ENCODE peak calls at places on chromosomes 5 and 9, in eight cellular contexts. H, U, N, K, F, M, B and T are unnamed samples.

GRCh38 chr5:53994148-53994547 is 316.2 kb downstream of the ARL15 start:
- DNase-seq in H (no peak), B (no peak), N (no peak), K (peak), F (no peak), U (peak), M (no peak), T (peak)

GRCh38 chr5:181052928-181053759 is 13.1 kb downstream of the BTNL9 start:
- DNase-seq in U (no peak), H (no peak), N (no peak), B (peak), F (no peak), K (no peak), M (peak), T (no peak)

GRCh38 chr9:93228453-93228852 is 44.5 kb downstream of the WNK2 start:
- DNase-seq in M (no peak), N (no peak), B (no peak), U (no peak), H (no peak), F (no peak), K (no peak), T (no peak)

GRCh38 chr9:101705135-101705661 is 33.2 kb downstream of the GRIN3A start:
- DNase-seq in F (no peak), U (no peak), K (peak), M (peak), H (no peak), N (peak), B (peak), T (no peak)

GRCh38 chr5:170638454-170639220 is 134.8 kb downstream of the KCNIP1 start:
- DNase-seq in U (peak), K (peak), B (peak), N (peak), F (peak), H (peak), M (peak), T (peak)

GRCh38 chr9:86575825-86576488 is 221.7 kb upstream of the TUT7 start:
- DNase-seq in K (no peak), H (no peak), B (no peak), M (no peak), U (no peak), N (no peak), F (no peak), T (no peak)

GRCh38 chr5:30325795-30326194 is 867.7 kb upstream of the CDH6 start:
- DNase-seq in K (no peak), B (no peak), F (no peak), H (no peak), M (no peak), N (no peak), U (no peak), T (no peak)

GRCh38 chr5:1797109-1797800 is 2.4 kb downstream of the MRPL36 start:
- DNase-seq in H (no peak), U (no peak), B (no peak), M (no peak), N (no peak), K (no peak), F (peak), T (no peak)

GRCh38 chr9:35673132-35673997 is at the start of gene CA9:
- DNase-seq in M (no peak), U (no peak), B (no peak), F (no peak), N (no peak), K (no peak), H (no peak), T (no peak)

GRCh38 chr5:127849891-127850290 is 146.7 kb downstream of the CCDC192 start:
- DNase-seq in B (peak), H (peak), M (no peak), K (no peak), U (no peak), F (no peak), N (no peak), T (no peak)

GRCh38 chr5:151758141-151758429 is 346 bp downstream of the ATOX1 start:
- DNase-seq in N (no peak), K (no peak), U (no peak), H (no peak), M (peak), B (peak), F (no peak), T (no peak)

GRCh38 chr5:32217886-32218396 is 43.8 kb upstream of the GOLPH3 start:
- DNase-seq in F (no peak), K (no peak), U (peak), H (peak), B (peak), N (no peak), M (no peak), T (peak)

GRCh38 chr5:75021229-75021628 is 31.1 kb downstream of the GCNT4 start:
- DNase-seq in B (no peak), H (no peak), M (no peak), U (no peak), F (no peak), K (no peak), N (peak), T (no peak)

GRCh38 chr5:177419045-177419444 is 7.4 kb upstream of the GRK6 start:
- DNase-seq in F (no peak), N (peak), B (no peak), U (peak), K (peak), M (no peak), H (no peak), T (peak)

GRCh38 chr5:138685052-138685755 is 68.0 kb upstream of the CTNNA1 start:
- DNase-seq in M (no peak), K (peak), F (no peak), U (no peak), B (no peak), H (no peak), N (no peak), T (peak)

GRCh38 chr9:88189371-88189770 is 51.1 kb upstream of the SPATA31C2 start:
- DNase-seq in N (no peak), U (no peak), M (no peak), H (no peak), B (no peak), K (no peak), F (no peak), T (no peak)

GRCh38 chr9:114351932-114352331 is 22.3 kb downstream of the ORM2 start:
- DNase-seq in F (no peak), U (no peak), K (no peak), M (peak), B (no peak), H (no peak), N (no peak), T (no peak)

GRCh38 chr9:121581775-121582600 is 69.4 kb upstream of the DAB2IP start:
- DNase-seq in M (no peak), K (no peak), B (no peak), N (no peak), U (no peak), H (no peak), F (no peak), T (no peak)

GRCh38 chr5:14187660-14188059 is 44.5 kb downstream of the TRIO start:
- DNase-seq in N (no peak), F (no peak), M (no peak), B (no peak), H (no peak), K (no peak), U (peak), T (no peak)

GRCh38 chr9:32378993-32379729 is 5.3 kb upstream of the ACO1 start:
- DNase-seq in M (no peak), U (peak), B (peak), H (peak), F (no peak), K (peak), N (peak), T (peak)

GRCh38 chr5:171535162-171535561 is 115.7 kb downstream of the FGF18 start:
- DNase-seq in N (no peak), H (no peak), U (no peak), B (no peak), M (no peak), F (no peak), K (no peak), T (no peak)

GRCh38 chr9:91302831-91303230 is 58.9 kb downstream of the AUH start:
- DNase-seq in M (no peak), U (peak), B (no peak), N (no peak), K (peak), F (no peak), H (no peak), T (peak)

GRCh38 chr9:37971107-37971459 is 67.2 kb upstream of the SLC25A51 start:
- DNase-seq in F (no peak), H (no peak), M (peak), B (no peak), K (no peak), N (no peak), U (no peak), T (no peak)

GRCh38 chr9:4048441-4048840 is 251.4 kb downstream of the GLIS3 start:
- DNase-seq in K (peak), U (peak), N (peak), M (no peak), B (peak), F (no peak), H (peak), T (peak)

GRCh38 chr9:99848447-99848846 is 26.8 kb downstream of the NR4A3 start:
- DNase-seq in N (no peak), H (no peak), M (no peak), F (no peak), U (no peak), B (no peak), K (no peak), T (no peak)

GRCh38 chr9:99840061-99840460 is 18.4 kb downstream of the NR4A3 start:
- DNase-seq in F (no peak), B (no peak), M (no peak), N (no peak), U (no peak), H (no peak), K (no peak), T (no peak)

DNA sequence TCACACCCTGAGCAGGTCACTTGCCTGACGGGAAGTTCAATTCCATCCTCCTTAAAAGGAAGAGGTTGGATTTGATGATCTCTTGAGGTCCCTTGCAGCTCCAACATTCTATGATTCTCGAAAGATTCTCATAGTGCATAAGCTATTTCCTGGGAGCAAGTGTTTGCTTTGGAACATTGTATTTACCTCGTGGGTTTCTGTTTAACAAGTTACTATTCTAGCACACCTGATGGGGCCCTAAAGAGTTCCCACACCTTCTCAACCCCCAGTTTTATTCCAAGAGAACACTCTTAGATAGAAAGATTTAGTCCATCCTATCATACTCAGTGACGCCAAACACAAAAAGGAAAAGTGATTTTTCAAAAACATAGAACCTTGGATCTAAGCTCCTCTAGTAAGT is 23.4 kb downstream of the NR4A3 start:
- DNase-seq in U (no peak), B (no peak), F (no peak), K (no peak), M (no peak), N (no peak), H (no peak), T (no peak)
- H3K4me3 ChIP-seq in U (no peak), B (no peak), F (no peak), K (no peak), M (no peak), N (no peak), H (no peak), T (no peak)

GRCh38 chr5:4220016-4220415 is 624.4 kb downstream of the IRX1 start:
- DNase-seq in M (no peak), H (no peak), F (no peak), K (no peak), B (no peak), U (no peak), N (no peak), T (no peak)
- H3K4me3 ChIP-seq in M (no peak), H (no peak), F (no peak), K (no peak), B (no peak), U (no peak), N (no peak), T (no peak)

GRCh38 chr5:40410939-40411635 is 268.6 kb upstream of the PTGER4 start:
- DNase-seq in M (no peak), B (no peak), F (peak), H (no peak), K (peak), U (peak), N (no peak), T (peak)
- H3K4me3 ChIP-seq in M (no peak), B (no peak), F (no peak), H (no peak), K (no peak), U (no peak), N (no peak), T (no peak)

GRCh38 chr9:126860757-126861466 is 473 bp downstream of the ZBTB34 start:
- DNase-seq in K (no peak), M (peak), U (peak), N (peak), F (peak), H (peak), B (peak), T (peak)

GRCh38 chr9:126860077-126860756 is at the start of gene ZBTB34:
- DNase-seq in B (peak), H (peak), K (peak), M (peak), U (peak), N (peak), F (no peak), T (peak)

GRCh38 chr9:126864771-126865170 is 4.3 kb downstream of the ZBTB34 start:
- DNase-seq in K (no peak), F (no peak), H (no peak), M (no peak), U (no peak), N (no peak), B (no peak), T (no peak)

GRCh38 chr9:126861707-126862460 is 1.4 kb downstream of the ZBTB34 start:
- DNase-seq in M (peak), F (no peak), H (peak), K (peak), N (peak), U (peak), B (peak), T (peak)

GRCh38 chr9:126862461-126862830 is 2.0 kb downstream of the ZBTB34 start:
- DNase-seq in N (peak), U (peak), B (peak), H (no peak), K (no peak), F (no peak), M (no peak), T (no peak)
- H3K4me3 ChIP-seq in N (no peak), U (peak), B (no peak), H (peak), K (peak), F (peak), M (peak), T (peak)

DNA sequence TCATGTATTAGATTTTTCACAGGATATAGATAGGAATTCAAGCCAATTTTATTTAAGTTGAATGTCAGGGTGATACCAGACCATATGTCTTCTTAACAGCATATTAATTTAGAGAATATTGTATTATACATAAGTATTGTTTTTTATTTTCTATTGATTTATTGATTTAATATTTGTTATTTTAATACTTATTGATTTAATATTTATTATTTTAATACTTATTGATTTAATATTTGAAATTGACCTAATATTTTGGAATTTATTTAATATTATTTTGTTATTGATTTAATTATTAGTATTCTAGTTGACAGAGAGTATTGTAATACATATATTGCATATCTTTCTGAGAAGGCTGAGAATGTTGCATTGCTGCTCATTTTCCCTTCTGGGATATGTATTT is 1411.8 kb upstream of the ACO1 start:
- DNase-seq in N (no peak), K (no peak), F (no peak), U (no peak), H (no peak), M (no peak), B (no peak), T (no peak)
- H3K4me3 ChIP-seq in N (no peak), K (no peak), F (no peak), U (no peak), H (no peak), M (no peak), B (no peak), T (no peak)

GRCh38 chr5:7849531-7850240 is 1.2 kb downstream of the CFAP90 start:
- DNase-seq in K (no peak), N (peak), B (peak), F (no peak), U (no peak), H (no peak), M (no peak), T (no peak)
- H3K4me3 ChIP-seq in K (no peak), N (peak), B (no peak), F (peak), U (peak), H (no peak), M (peak), T (no peak)

GRCh38 chr9:13707635-13708410 is 428.3 kb upstream of the MPDZ start:
- DNase-seq in F (no peak), H (no peak), B (no peak), N (peak), U (no peak), K (no peak), M (no peak), T (peak)
- H3K4me3 ChIP-seq in F (no peak), H (no peak), B (no peak), N (no peak), U (no peak), K (no peak), M (no peak), T (no peak)

DNA sequence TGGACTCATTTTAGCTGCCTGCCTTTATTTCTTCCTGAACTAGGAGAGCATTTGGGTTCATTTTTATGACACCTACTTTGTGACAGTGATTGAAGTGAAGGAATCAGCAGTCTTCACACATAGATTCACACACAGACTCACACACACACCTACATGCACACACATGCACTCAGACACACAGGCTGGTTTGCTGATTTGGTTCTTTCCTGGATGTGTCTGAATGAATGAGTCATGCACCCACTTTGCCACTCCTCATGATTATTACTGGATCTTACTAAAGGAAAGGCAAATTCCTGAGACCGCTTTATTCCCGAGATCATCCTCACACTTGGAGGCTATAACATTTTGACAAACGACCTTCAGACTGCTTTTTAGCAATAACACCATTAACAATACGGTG is 529.5 kb downstream of the AGTPBP1 start:
- DNase-seq in M (no peak), B (no peak), H (no peak), N (peak), F (no peak), K (peak), U (no peak), T (no peak)
- H3K4me3 ChIP-seq in M (no peak), B (no peak), H (no peak), N (no peak), F (no peak), K (no peak), U (no peak), T (no peak)

DNA sequence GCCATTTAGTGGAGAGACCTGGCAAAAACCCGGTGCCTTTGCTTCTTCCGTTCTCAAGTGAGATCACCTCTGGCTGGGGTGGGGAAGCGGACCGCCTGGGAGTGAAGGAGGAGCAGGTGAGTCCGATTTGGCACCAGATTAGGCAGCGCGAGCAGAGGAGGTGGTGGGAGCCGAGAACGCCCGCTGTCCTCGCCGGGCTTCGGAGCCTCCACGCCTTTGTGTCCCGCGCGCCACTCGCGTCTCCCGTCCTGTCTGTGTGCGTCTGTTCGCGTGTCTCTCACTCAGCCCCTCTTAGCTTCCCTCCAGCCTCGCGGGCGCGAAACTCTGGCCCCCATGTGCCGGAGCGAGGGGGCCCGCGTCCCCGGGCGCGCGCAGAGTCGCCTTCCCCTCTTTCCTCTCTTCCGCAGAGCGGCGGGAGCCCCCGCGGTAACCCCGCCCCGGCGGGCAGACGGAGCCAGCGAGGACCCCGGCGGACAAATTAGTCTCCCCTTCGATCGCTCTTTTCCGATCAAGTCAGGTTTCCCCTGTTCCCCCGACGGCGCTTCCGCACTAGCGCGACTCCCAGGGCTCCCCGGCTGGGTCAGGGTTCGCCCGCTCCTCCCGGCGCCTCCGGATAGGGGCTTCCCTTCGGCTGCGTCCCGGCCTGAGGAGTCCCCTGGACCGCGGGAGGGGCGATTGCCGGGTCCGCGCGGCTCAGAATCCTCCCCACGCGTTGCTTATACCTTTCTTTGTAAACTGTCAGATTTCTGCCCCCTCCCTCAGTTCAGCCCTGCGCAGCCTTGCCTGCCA is 7.1 kb downstream of the POU4F3 start:
- DNase-seq in K (no peak), F (no peak), H (no peak), B (no peak), U (no peak), N (peak), M (no peak), T (no peak)
- H3K4me3 ChIP-seq in K (no peak), F (no peak), H (no peak), B (no peak), U (no peak), N (peak), M (no peak), T (no peak)

GRCh38 chr5:140801494-140801841 is 611 bp downstream of the PCDHA3 start:
- DNase-seq in F (no peak), U (no peak), K (no peak), B (no peak), M (no peak), H (no peak), N (no peak), T (no peak)
- H3K4me3 ChIP-seq in F (peak), U (peak), K (peak), B (no peak), M (no peak), H (no peak), N (no peak), T (peak)